ENCODE peak calls at places on chromosomes 16 and 17, in ten cellular contexts. B, X, H, P, E, K, I, R, A and G are unnamed samples.
A peak's percentile ranks its signal among the peaks of the same experiment; 100 is the strongest.

GRCh38 chr16:86118467-86119307 is 219.7 kb downstream of the IRF8 start:
- DNase-seq in B (no peak), X (no peak), H (no peak), P (no peak), E (no peak), K (no peak), I (no peak), R (peak; percentile 39), A (no peak), G (no peak)

GRCh38 chr17:2179615-2180295 is 123.8 kb downstream of the SMG6 start:
- DNase-seq in B (no peak), X (no peak), H (peak; percentile 81), P (no peak), E (no peak), K (no peak), I (peak; percentile 83), R (peak; percentile 92), A (no peak), G (no peak)

GRCh38 chr17:8124350-8125195 is 667 bp upstream of the HES7 start:
- DNase-seq in B (peak; percentile 27), X (no peak), H (no peak), P (no peak), E (no peak), K (peak; percentile 55), I (no peak), R (no peak), A (peak; percentile 30), G (no peak)

GRCh38 chr17:60065136-60065535 is 13.6 kb downstream of the HEATR6 start:
- DNase-seq in B (no peak), X (no peak), H (no peak), P (no peak), E (no peak), K (no peak), I (no peak), R (no peak), A (no peak), G (no peak)

GRCh38 chr16:68022728-68023537 is at the start of the genes DDX28 and DUS2:
- DNase-seq in B (peak; percentile 92), X (peak; percentile 96), H (peak; percentile 94), P (peak; percentile 94), E (peak; percentile 90), K (peak; percentile 99), I (peak; percentile 95), R (peak; percentile 94), A (peak; percentile 92), G (peak; percentile 94)

GRCh38 chr17:57665696-57666095 is 79.4 kb downstream of the CCDC182 start:
- DNase-seq in B (no peak), X (no peak), H (no peak), P (no peak), E (peak; percentile 31), K (no peak), I (no peak), R (peak; percentile 28), A (no peak), G (no peak)

GRCh38 chr16:52113812-52114211 is 433.1 kb downstream of the TOX3 start:
- DNase-seq in B (no peak), X (no peak), H (no peak), P (no peak), E (no peak), K (no peak), I (no peak), R (no peak), A (no peak), G (no peak)

GRCh38 chr17:58329035-58329807 is 626 bp upstream of the TSPOAP1 start:
- DNase-seq in B (peak; percentile 67), X (peak; percentile 78), H (peak; percentile 30), P (no peak), E (no peak), K (peak; percentile 69), I (no peak), R (no peak), A (peak; percentile 25), G (peak; percentile 54)

GRCh38 chr16:83136924-83137323 is 510.2 kb downstream of the CDH13 start:
- DNase-seq in B (no peak), X (no peak), H (no peak), P (no peak), E (no peak), K (no peak), I (peak; percentile 23), R (no peak), A (no peak), G (no peak)

GRCh38 chr16:64969221-64969620 is 152.6 kb downstream of the CDH11 start:
- DNase-seq in B (no peak), X (no peak), H (no peak), P (no peak), E (no peak), K (no peak), I (no peak), R (no peak), A (no peak), G (no peak)

GRCh38 chr17:78883533-78884131 is 19.4 kb downstream of the CEP295NL start:
- DNase-seq in B (no peak), X (no peak), H (peak; percentile 78), P (peak; percentile 54), E (peak; percentile 85), K (peak; percentile 68), I (peak; percentile 84), R (peak; percentile 95), A (peak; percentile 60), G (no peak)

GRCh38 chr16:11800385-11800718 is 3.3 kb upstream of the ZC3H7A start:
- DNase-seq in B (no peak), X (no peak), H (no peak), P (no peak), E (no peak), K (no peak), I (no peak), R (peak; percentile 33), A (no peak), G (no peak)

GRCh38 chr16:68756250-68757051 is 19.4 kb downstream of the CDH1 start:
- DNase-seq in B (peak; percentile 21), X (peak; percentile 81), H (no peak), P (no peak), E (no peak), K (no peak), I (no peak), R (no peak), A (no peak), G (no peak)

GRCh38 chr16:88454315-88455057 is 1.4 kb downstream of the ZFPM1 start:
- DNase-seq in B (peak; percentile 54), X (no peak), H (no peak), P (no peak), E (no peak), K (peak; percentile 61), I (peak; percentile 54), R (no peak), A (peak; percentile 44), G (no peak)

GRCh38 chr17:45410144-45411091 is 22.3 kb downstream of the ARHGAP27 start:
- DNase-seq in B (peak; percentile 51), X (peak; percentile 73), H (no peak), P (no peak), E (no peak), K (no peak), I (no peak), R (no peak), A (no peak), G (peak; percentile 67)

GRCh38 chr16:1614226-1615102 is 2.3 kb downstream of the CRAMP1 start:
- DNase-seq in B (no peak), X (no peak), H (no peak), P (no peak), E (no peak), K (peak; percentile 52), I (peak; percentile 50), R (no peak), A (peak; percentile 68), G (no peak)

DNA sequence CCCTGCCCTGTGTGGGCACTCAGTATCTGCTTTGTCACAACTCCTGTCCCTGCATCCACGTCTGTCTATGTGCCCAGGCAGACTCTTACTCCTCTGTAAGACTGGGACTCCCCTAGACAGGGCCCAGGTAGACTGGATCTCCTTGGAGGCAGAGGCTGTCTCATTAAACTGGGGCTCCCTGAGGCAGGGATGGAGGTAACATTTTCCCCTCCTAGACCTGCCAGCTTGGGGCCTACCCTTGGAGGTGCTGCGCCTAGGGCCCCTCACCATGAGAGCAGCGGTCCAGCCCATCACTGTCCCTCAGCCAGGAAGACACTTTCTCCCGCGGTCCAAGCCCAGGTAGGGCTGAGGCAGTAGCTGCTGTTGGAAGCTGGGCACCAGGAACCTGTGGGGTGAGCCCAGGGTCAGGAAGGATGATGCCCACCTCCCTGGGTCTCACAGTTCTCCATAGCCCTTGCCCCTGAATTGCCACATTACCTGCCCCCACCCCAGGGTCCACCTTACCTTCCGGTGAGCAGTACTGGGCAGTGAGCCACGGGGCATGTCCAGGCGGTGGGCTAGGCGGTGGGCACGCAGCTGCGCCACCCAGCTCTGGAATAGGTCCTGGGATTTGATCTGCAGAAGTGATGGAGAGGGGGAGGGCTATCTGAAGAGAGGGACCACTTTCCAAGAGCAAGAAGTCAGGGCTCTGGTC is 3.4 kb downstream of the OSBPL7 start:
- DNase-seq in B (no peak), X (no peak), H (no peak), P (no peak), E (no peak), K (no peak), I (no peak), R (no peak), A (no peak), G (no peak)
- H3K27me3 ChIP-seq in B (no peaks in the 10 kb centered on the region), X (no peaks in the 10 kb centered on the region), H (no peaks in the 10 kb centered on the region), P (no peaks in the 10 kb centered on the region), E (no peaks in the 10 kb centered on the region), K (no peaks in the 10 kb centered on the region), I (no peaks in the 10 kb centered on the region), R (no peaks in the 10 kb centered on the region), A (no peaks in the 10 kb centered on the region), G (no peaks in the 10 kb centered on the region)

GRCh38 chr16:35651841-35652240 is 2192.4 kb downstream of the TP53TG3F start:
- DNase-seq in B (no peak), X (no peak), H (no peak), P (no peak), E (no peak), K (no peak), I (no peak), R (no peak), A (no peak), G (no peak)
- H3K9me3 ChIP-seq in B (no peaks in the 10 kb centered on the region), X (no peaks in the 10 kb centered on the region), H (peaks cover 13% of the 10 kb centered on the region), P (no peaks in the 10 kb centered on the region), E (peaks cover 57% of the 10 kb centered on the region), K (peaks cover 47% of the 10 kb centered on the region), I (no peaks in the 10 kb centered on the region), R (no peaks in the 10 kb centered on the region), A (no peaks in the 10 kb centered on the region), G (peaks cover 13% of the 10 kb centered on the region)

GRCh38 chr17:81810892-81811704 is 7.1 kb downstream of the GCGR start:
- DNase-seq in B (no peak), X (no peak), H (no peak), P (no peak), E (no peak), K (no peak), I (no peak), R (no peak), A (no peak), G (no peak)
- H3K27me3 ChIP-seq in B (no peaks in the 10 kb centered on the region), X (peaks cover 62% of the 10 kb centered on the region), H (peaks cover 83% of the 10 kb centered on the region), P (peaks cover 17% of the 10 kb centered on the region), E (peaks cover under 1% of the 10 kb centered on the region), K (no peaks in the 10 kb centered on the region), I (no peaks in the 10 kb centered on the region), R (no peaks in the 10 kb centered on the region), A (peaks cover 37% of the 10 kb centered on the region), G (peaks cover 23% of the 10 kb centered on the region)

DNA sequence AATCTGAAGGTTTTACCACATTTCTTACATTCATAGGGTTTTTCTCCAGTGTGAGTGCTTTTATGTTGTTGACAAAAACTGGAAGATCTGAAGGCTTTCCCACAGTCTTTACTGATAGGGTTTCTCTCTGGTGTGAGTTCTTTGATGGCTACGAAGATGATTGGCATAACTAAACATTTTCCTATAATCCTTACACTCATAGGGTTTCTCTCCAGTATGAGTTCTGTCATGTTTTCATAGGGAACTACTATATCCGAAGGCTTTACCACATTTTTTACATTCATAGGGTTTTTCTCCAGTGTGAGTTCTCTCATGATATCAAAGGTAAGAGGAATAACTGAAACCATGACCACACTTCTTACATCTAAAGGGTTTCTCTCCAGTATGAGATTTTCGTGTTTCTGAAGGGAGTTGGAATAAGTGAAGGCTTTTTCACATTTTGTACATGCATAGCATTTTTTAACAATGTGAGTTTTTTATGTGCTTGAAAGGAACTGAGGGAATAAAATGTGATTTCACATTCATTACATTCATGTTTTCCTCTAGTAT is 1987.7 kb downstream of the TP53TG3F start:
- DNase-seq in B (no peak), X (no peak), H (no peak), P (no peak), E (no peak), K (no peak), I (no peak), R (no peak), A (no peak), G (no peak)
- H3K9me3 ChIP-seq in B (no peaks in the 10 kb centered on the region), X (peaks cover 32% of the 10 kb centered on the region), H (peaks cover 90% of the 10 kb centered on the region), P (peaks cover 75% of the 10 kb centered on the region), E (peaks cover 95% of the 10 kb centered on the region), K (peaks cover 77% of the 10 kb centered on the region), I (no peaks in the 10 kb centered on the region), R (peaks cover 29% of the 10 kb centered on the region), A (no peaks in the 10 kb centered on the region), G (peaks cover 30% of the 10 kb centered on the region)